ENCODE peak calls at places on chromosomes 4 and X, in eight cellular contexts. One of them, this sample, is unnamed.
A peak's percentile ranks its signal among the peaks of the same experiment; 100 is the strongest.

GRCh38 chrX:65696613-65697012 is 29.2 kb downstream of the MSN start:
- DNase-seq in choroid plexus epithelial cell: no peak
- DNase-seq in natural killer cell treated with Interleukin-12 subunit alpha and Interleukin-12 subunit beta and Interleukin-15 and Interleukin-18, amount 100 ng/mL, for 72 hours: no peak
- DNase-seq in AG08395: no peak
- DNase-seq in aorta: no peak
- DNase-seq in NAMALWA: peak; percentile 21
- DNase-seq in caudate nucleus: no peak
- DNase-seq in bronchial epithelial cell: no peak
- DNase-seq in this sample: no peak

GRCh38 chr4:89753601-89754066 is 83.3 kb downstream of the SNCA start:
- DNase-seq in NAMALWA: no peak
- DNase-seq in aorta: no peak
- DNase-seq in natural killer cell treated with Interleukin-12 subunit alpha and Interleukin-12 subunit beta and Interleukin-15 and Interleukin-18, amount 100 ng/mL, for 72 hours: no peak
- DNase-seq in bronchial epithelial cell: peak; percentile 99
- DNase-seq in AG08395: peak; percentile 70
- DNase-seq in caudate nucleus: no peak
- DNase-seq in choroid plexus epithelial cell: peak; percentile 99
- DNase-seq in this sample: peak; percentile 67

GRCh38 chrX:69388526-69388925 is 115.6 kb upstream of the NALF2 start:
- DNase-seq in NAMALWA: peak; percentile 1
- DNase-seq in choroid plexus epithelial cell: no peak
- DNase-seq in natural killer cell treated with Interleukin-12 subunit alpha and Interleukin-12 subunit beta and Interleukin-15 and Interleukin-18, amount 100 ng/mL, for 72 hours: no peak
- DNase-seq in bronchial epithelial cell: no peak
- DNase-seq in AG08395: no peak
- DNase-seq in aorta: no peak
- DNase-seq in caudate nucleus: no peak
- DNase-seq in this sample: no peak

GRCh38 chr4:19455196-19455595 is 796.5 kb upstream of the SLIT2 start:
- DNase-seq in caudate nucleus: no peak
- DNase-seq in bronchial epithelial cell: no peak
- DNase-seq in natural killer cell treated with Interleukin-12 subunit alpha and Interleukin-12 subunit beta and Interleukin-15 and Interleukin-18, amount 100 ng/mL, for 72 hours: no peak
- DNase-seq in aorta: no peak
- DNase-seq in NAMALWA: no peak
- DNase-seq in choroid plexus epithelial cell: no peak
- DNase-seq in AG08395: no peak
- DNase-seq in this sample: peak; percentile 72

GRCh38 chr4:153725070-153725810 is 34.6 kb downstream of the RNF175 start:
- DNase-seq in AG08395: no peak
- DNase-seq in bronchial epithelial cell: no peak
- DNase-seq in choroid plexus epithelial cell: no peak
- DNase-seq in caudate nucleus: no peak
- DNase-seq in aorta: no peak
- DNase-seq in natural killer cell treated with Interleukin-12 subunit alpha and Interleukin-12 subunit beta and Interleukin-15 and Interleukin-18, amount 100 ng/mL, for 72 hours: no peak
- DNase-seq in NAMALWA: no peak
- DNase-seq in this sample: no peak

GRCh38 chr4:8869879-8870646 is 1.6 kb downstream of the HMX1 start:
- DNase-seq in NAMALWA: no peak
- DNase-seq in choroid plexus epithelial cell: no peak
- DNase-seq in bronchial epithelial cell: no peak
- DNase-seq in AG08395: no peak
- DNase-seq in natural killer cell treated with Interleukin-12 subunit alpha and Interleukin-12 subunit beta and Interleukin-15 and Interleukin-18, amount 100 ng/mL, for 72 hours: no peak
- DNase-seq in aorta: no peak
- DNase-seq in caudate nucleus: no peak
- DNase-seq in this sample: no peak

GRCh38 chr4:98260047-98260578 is 1.1 kb upstream of the RAP1GDS1 start:
- DNase-seq in choroid plexus epithelial cell: peak; percentile 42
- DNase-seq in NAMALWA: peak; percentile 29
- DNase-seq in AG08395: peak; percentile 20
- DNase-seq in bronchial epithelial cell: peak; percentile 22
- DNase-seq in natural killer cell treated with Interleukin-12 subunit alpha and Interleukin-12 subunit beta and Interleukin-15 and Interleukin-18, amount 100 ng/mL, for 72 hours: no peak
- DNase-seq in aorta: peak; percentile 81
- DNase-seq in caudate nucleus: peak; percentile 57
- DNase-seq in this sample: peak; percentile 19

GRCh38 chr4:93183589-93183988 is 645.0 kb upstream of the ATOH1 start:
- DNase-seq in natural killer cell treated with Interleukin-12 subunit alpha and Interleukin-12 subunit beta and Interleukin-15 and Interleukin-18, amount 100 ng/mL, for 72 hours: no peak
- DNase-seq in NAMALWA: no peak
- DNase-seq in bronchial epithelial cell: peak; percentile 81
- DNase-seq in aorta: no peak
- DNase-seq in AG08395: no peak
- DNase-seq in caudate nucleus: no peak
- DNase-seq in choroid plexus epithelial cell: peak; percentile 5
- DNase-seq in this sample: peak; percentile 18

GRCh38 chrX:150766351-150767044 is 73.3 kb downstream of the MTMR1 start:
- DNase-seq in natural killer cell treated with Interleukin-12 subunit alpha and Interleukin-12 subunit beta and Interleukin-15 and Interleukin-18, amount 100 ng/mL, for 72 hours: no peak
- DNase-seq in aorta: no peak
- DNase-seq in bronchial epithelial cell: no peak
- DNase-seq in NAMALWA: peak; percentile 13
- DNase-seq in caudate nucleus: no peak
- DNase-seq in choroid plexus epithelial cell: no peak
- DNase-seq in AG08395: no peak
- DNase-seq in this sample: no peak

GRCh38 chrX:10620121-10620699 is at the start of gene MID1:
- DNase-seq in bronchial epithelial cell: peak; percentile 60
- DNase-seq in choroid plexus epithelial cell: peak; percentile 87
- DNase-seq in caudate nucleus: peak; percentile 46
- DNase-seq in NAMALWA: no peak
- DNase-seq in AG08395: peak; percentile 73
- DNase-seq in natural killer cell treated with Interleukin-12 subunit alpha and Interleukin-12 subunit beta and Interleukin-15 and Interleukin-18, amount 100 ng/mL, for 72 hours: no peak
- DNase-seq in aorta: peak; percentile 83
- DNase-seq in this sample: peak; percentile 83

GRCh38 chr4:17558941-17559708 is 17.9 kb upstream of the LAP3 start:
- DNase-seq in aorta: no peak
- DNase-seq in NAMALWA: no peak
- DNase-seq in bronchial epithelial cell: no peak
- DNase-seq in choroid plexus epithelial cell: no peak
- DNase-seq in natural killer cell treated with Interleukin-12 subunit alpha and Interleukin-12 subunit beta and Interleukin-15 and Interleukin-18, amount 100 ng/mL, for 72 hours: no peak
- DNase-seq in caudate nucleus: no peak
- DNase-seq in AG08395: no peak
- DNase-seq in this sample: no peak

GRCh38 chr4:8762356-8762755 is 109.3 kb downstream of the HMX1 start:
- DNase-seq in caudate nucleus: no peak
- DNase-seq in choroid plexus epithelial cell: no peak
- DNase-seq in aorta: peak; percentile 68
- DNase-seq in AG08395: no peak
- DNase-seq in natural killer cell treated with Interleukin-12 subunit alpha and Interleukin-12 subunit beta and Interleukin-15 and Interleukin-18, amount 100 ng/mL, for 72 hours: peak; percentile 49
- DNase-seq in bronchial epithelial cell: no peak
- DNase-seq in NAMALWA: no peak
- DNase-seq in this sample: no peak

GRCh38 chr4:147312376-147313046 is 168.4 kb upstream of the EDNRA start:
- DNase-seq in NAMALWA: no peak
- DNase-seq in caudate nucleus: no peak
- DNase-seq in bronchial epithelial cell: peak; percentile 53
- DNase-seq in choroid plexus epithelial cell: peak; percentile 75
- DNase-seq in AG08395: no peak
- DNase-seq in aorta: no peak
- DNase-seq in natural killer cell treated with Interleukin-12 subunit alpha and Interleukin-12 subunit beta and Interleukin-15 and Interleukin-18, amount 100 ng/mL, for 72 hours: no peak
- DNase-seq in this sample: peak; percentile 35

GRCh38 chrX:42715689-42716022 is 62.3 kb downstream of the PPP1R2C start:
- DNase-seq in aorta: no peak
- DNase-seq in NAMALWA: no peak
- DNase-seq in natural killer cell treated with Interleukin-12 subunit alpha and Interleukin-12 subunit beta and Interleukin-15 and Interleukin-18, amount 100 ng/mL, for 72 hours: no peak
- DNase-seq in AG08395: no peak
- DNase-seq in choroid plexus epithelial cell: no peak
- DNase-seq in bronchial epithelial cell: no peak
- DNase-seq in caudate nucleus: no peak
- DNase-seq in this sample: no peak

GRCh38 chr4:1213336-1213995 is 35.5 kb downstream of the CTBP1 start:
- DNase-seq in AG08395: no peak
- DNase-seq in caudate nucleus: no peak
- DNase-seq in natural killer cell treated with Interleukin-12 subunit alpha and Interleukin-12 subunit beta and Interleukin-15 and Interleukin-18, amount 100 ng/mL, for 72 hours: no peak
- DNase-seq in aorta: no peak
- DNase-seq in bronchial epithelial cell: no peak
- DNase-seq in choroid plexus epithelial cell: no peak
- DNase-seq in NAMALWA: no peak
- DNase-seq in this sample: no peak

GRCh38 chr4:1208970-1209704 is 36.8 kb upstream of the SPON2 start:
- DNase-seq in choroid plexus epithelial cell: peak; percentile 65
- DNase-seq in AG08395: no peak
- DNase-seq in NAMALWA: no peak
- DNase-seq in natural killer cell treated with Interleukin-12 subunit alpha and Interleukin-12 subunit beta and Interleukin-15 and Interleukin-18, amount 100 ng/mL, for 72 hours: peak; percentile 35
- DNase-seq in caudate nucleus: no peak
- DNase-seq in aorta: peak; percentile 76
- DNase-seq in bronchial epithelial cell: no peak
- DNase-seq in this sample: no peak

GRCh38 chrX:17520206-17520605 is 145.2 kb downstream of the NHS start:
- DNase-seq in aorta: no peak
- DNase-seq in choroid plexus epithelial cell: no peak
- DNase-seq in AG08395: peak; percentile 16
- DNase-seq in caudate nucleus: no peak
- DNase-seq in bronchial epithelial cell: no peak
- DNase-seq in NAMALWA: no peak
- DNase-seq in natural killer cell treated with Interleukin-12 subunit alpha and Interleukin-12 subunit beta and Interleukin-15 and Interleukin-18, amount 100 ng/mL, for 72 hours: no peak
- DNase-seq in this sample: no peak

GRCh38 chr4:16764622-16765021 is 133.8 kb downstream of the LDB2 start:
- DNase-seq in caudate nucleus: no peak
- DNase-seq in bronchial epithelial cell: no peak
- DNase-seq in aorta: no peak
- DNase-seq in natural killer cell treated with Interleukin-12 subunit alpha and Interleukin-12 subunit beta and Interleukin-15 and Interleukin-18, amount 100 ng/mL, for 72 hours: no peak
- DNase-seq in NAMALWA: no peak
- DNase-seq in choroid plexus epithelial cell: peak; percentile 66
- DNase-seq in AG08395: no peak
- DNase-seq in this sample: peak; percentile 19

GRCh38 chr4:183362916-183363542 is 40.8 kb upstream of the CLDN24 start:
- DNase-seq in choroid plexus epithelial cell: peak; percentile 54
- DNase-seq in AG08395: no peak
- DNase-seq in natural killer cell treated with Interleukin-12 subunit alpha and Interleukin-12 subunit beta and Interleukin-15 and Interleukin-18, amount 100 ng/mL, for 72 hours: peak; percentile 44
- DNase-seq in caudate nucleus: no peak
- DNase-seq in NAMALWA: no peak
- DNase-seq in bronchial epithelial cell: peak; percentile 56
- DNase-seq in aorta: no peak
- DNase-seq in this sample: no peak

GRCh38 chr4:128812360-128812958 is 3.0 kb downstream of the JADE1 start:
- DNase-seq in aorta: no peak
- DNase-seq in choroid plexus epithelial cell: peak; percentile 83
- DNase-seq in natural killer cell treated with Interleukin-12 subunit alpha and Interleukin-12 subunit beta and Interleukin-15 and Interleukin-18, amount 100 ng/mL, for 72 hours: peak; percentile 64
- DNase-seq in NAMALWA: peak; percentile 74
- DNase-seq in AG08395: peak; percentile 60
- DNase-seq in caudate nucleus: peak; percentile 57
- DNase-seq in bronchial epithelial cell: peak; percentile 58
- DNase-seq in this sample: peak; percentile 52

GRCh38 chr4:2686379-2687265 is 69.5 kb downstream of the TNIP2 start:
- DNase-seq in caudate nucleus: no peak
- DNase-seq in aorta: peak; percentile 40
- DNase-seq in choroid plexus epithelial cell: peak; percentile 25
- DNase-seq in natural killer cell treated with Interleukin-12 subunit alpha and Interleukin-12 subunit beta and Interleukin-15 and Interleukin-18, amount 100 ng/mL, for 72 hours: no peak
- DNase-seq in bronchial epithelial cell: peak; percentile 78
- DNase-seq in AG08395: no peak
- DNase-seq in NAMALWA: no peak
- DNase-seq in this sample: no peak

GRCh38 chrX:48472851-48473717 is 2.9 kb upstream of the FTSJ1 start:
- DNase-seq in AG08395: no peak
- DNase-seq in NAMALWA: no peak
- DNase-seq in caudate nucleus: no peak
- DNase-seq in natural killer cell treated with Interleukin-12 subunit alpha and Interleukin-12 subunit beta and Interleukin-15 and Interleukin-18, amount 100 ng/mL, for 72 hours: no peak
- DNase-seq in choroid plexus epithelial cell: peak; percentile 23
- DNase-seq in aorta: no peak
- DNase-seq in bronchial epithelial cell: no peak
- DNase-seq in this sample: no peak

GRCh38 chrX:138294951-138295350 is 416.6 kb downstream of the FGF13 start:
- DNase-seq in bronchial epithelial cell: no peak
- DNase-seq in aorta: no peak
- DNase-seq in caudate nucleus: no peak
- DNase-seq in choroid plexus epithelial cell: no peak
- DNase-seq in NAMALWA: no peak
- DNase-seq in AG08395: no peak
- DNase-seq in natural killer cell treated with Interleukin-12 subunit alpha and Interleukin-12 subunit beta and Interleukin-15 and Interleukin-18, amount 100 ng/mL, for 72 hours: no peak
- DNase-seq in this sample: no peak

GRCh38 chr4:122584517-122584916 is 36.3 kb downstream of the IL21 start:
- DNase-seq in bronchial epithelial cell: peak; percentile 71
- DNase-seq in choroid plexus epithelial cell: peak; percentile 83
- DNase-seq in natural killer cell treated with Interleukin-12 subunit alpha and Interleukin-12 subunit beta and Interleukin-15 and Interleukin-18, amount 100 ng/mL, for 72 hours: no peak
- DNase-seq in NAMALWA: no peak
- DNase-seq in aorta: no peak
- DNase-seq in caudate nucleus: peak; percentile 15
- DNase-seq in AG08395: peak; percentile 82
- DNase-seq in this sample: peak; percentile 64

GRCh38 chrX:38561951-38562719 is 793 bp downstream of the TSPAN7 start:
- DNase-seq in NAMALWA: no peak
- DNase-seq in natural killer cell treated with Interleukin-12 subunit alpha and Interleukin-12 subunit beta and Interleukin-15 and Interleukin-18, amount 100 ng/mL, for 72 hours: no peak
- DNase-seq in AG08395: no peak
- DNase-seq in choroid plexus epithelial cell: no peak
- DNase-seq in caudate nucleus: peak; percentile 24
- DNase-seq in bronchial epithelial cell: no peak
- DNase-seq in aorta: peak; percentile 69
- DNase-seq in this sample: no peak

GRCh38 chr4:119210760-119211159 is 1.8 kb upstream of the USP53 start:
- DNase-seq in aorta: no peak
- DNase-seq in NAMALWA: no peak
- DNase-seq in bronchial epithelial cell: peak; percentile 77
- DNase-seq in natural killer cell treated with Interleukin-12 subunit alpha and Interleukin-12 subunit beta and Interleukin-15 and Interleukin-18, amount 100 ng/mL, for 72 hours: no peak
- DNase-seq in choroid plexus epithelial cell: peak; percentile 72
- DNase-seq in AG08395: no peak
- DNase-seq in caudate nucleus: no peak
- DNase-seq in this sample: no peak

GRCh38 chr4:125388653-125389052 is 73.9 kb downstream of the FAT4 start:
- DNase-seq in choroid plexus epithelial cell: peak; percentile 86
- DNase-seq in NAMALWA: no peak
- DNase-seq in caudate nucleus: no peak
- DNase-seq in bronchial epithelial cell: peak; percentile 65
- DNase-seq in AG08395: peak; percentile 18
- DNase-seq in aorta: no peak
- DNase-seq in natural killer cell treated with Interleukin-12 subunit alpha and Interleukin-12 subunit beta and Interleukin-15 and Interleukin-18, amount 100 ng/mL, for 72 hours: no peak
- DNase-seq in this sample: peak; percentile 28

GRCh38 chrX:116009871-116010710 is 160.5 kb upstream of the AGTR2 start:
- DNase-seq in aorta: no peak
- DNase-seq in choroid plexus epithelial cell: no peak
- DNase-seq in NAMALWA: peak; percentile 83
- DNase-seq in AG08395: no peak
- DNase-seq in bronchial epithelial cell: no peak
- DNase-seq in caudate nucleus: no peak
- DNase-seq in natural killer cell treated with Interleukin-12 subunit alpha and Interleukin-12 subunit beta and Interleukin-15 and Interleukin-18, amount 100 ng/mL, for 72 hours: no peak
- DNase-seq in this sample: no peak

GRCh38 chrX:19683817-19684216 is 168.5 kb upstream of the MAP3K15 start:
- DNase-seq in aorta: no peak
- DNase-seq in choroid plexus epithelial cell: no peak
- DNase-seq in AG08395: no peak
- DNase-seq in bronchial epithelial cell: no peak
- DNase-seq in NAMALWA: no peak
- DNase-seq in caudate nucleus: no peak
- DNase-seq in natural killer cell treated with Interleukin-12 subunit alpha and Interleukin-12 subunit beta and Interleukin-15 and Interleukin-18, amount 100 ng/mL, for 72 hours: no peak
- DNase-seq in this sample: no peak

GRCh38 chr4:179803857-179804256 is 2361.6 kb upstream of the AGA start:
- DNase-seq in choroid plexus epithelial cell: no peak
- DNase-seq in NAMALWA: no peak
- DNase-seq in bronchial epithelial cell: no peak
- DNase-seq in natural killer cell treated with Interleukin-12 subunit alpha and Interleukin-12 subunit beta and Interleukin-15 and Interleukin-18, amount 100 ng/mL, for 72 hours: no peak
- DNase-seq in AG08395: no peak
- DNase-seq in caudate nucleus: no peak
- DNase-seq in aorta: no peak
- DNase-seq in this sample: peak; percentile 28

GRCh38 chrX:24259544-24260240 is 54.2 kb downstream of the SUPT20HL2 start:
- DNase-seq in NAMALWA: peak; percentile 63
- DNase-seq in natural killer cell treated with Interleukin-12 subunit alpha and Interleukin-12 subunit beta and Interleukin-15 and Interleukin-18, amount 100 ng/mL, for 72 hours: no peak
- DNase-seq in caudate nucleus: no peak
- DNase-seq in aorta: no peak
- DNase-seq in choroid plexus epithelial cell: peak; percentile 87
- DNase-seq in AG08395: peak; percentile 66
- DNase-seq in bronchial epithelial cell: peak; percentile 67
- DNase-seq in this sample: peak; percentile 67

GRCh38 chr4:111960241-111960667 is 185.0 kb upstream of the FAM241A start:
- DNase-seq in AG08395: peak; percentile 65
- DNase-seq in bronchial epithelial cell: peak; percentile 31
- DNase-seq in NAMALWA: no peak
- DNase-seq in natural killer cell treated with Interleukin-12 subunit alpha and Interleukin-12 subunit beta and Interleukin-15 and Interleukin-18, amount 100 ng/mL, for 72 hours: no peak
- DNase-seq in choroid plexus epithelial cell: peak; percentile 16
- DNase-seq in caudate nucleus: no peak
- DNase-seq in aorta: no peak
- DNase-seq in this sample: peak; percentile 44

GRCh38 chrX:154779261-154779660 is 16.6 kb downstream of the DKC1 start:
- DNase-seq in natural killer cell treated with Interleukin-12 subunit alpha and Interleukin-12 subunit beta and Interleukin-15 and Interleukin-18, amount 100 ng/mL, for 72 hours: no peak
- DNase-seq in AG08395: peak; percentile 52
- DNase-seq in choroid plexus epithelial cell: peak; percentile 53
- DNase-seq in NAMALWA: no peak
- DNase-seq in bronchial epithelial cell: peak; percentile 7
- DNase-seq in aorta: no peak
- DNase-seq in caudate nucleus: no peak
- DNase-seq in this sample: peak; percentile 12

GRCh38 chr4:41880840-41881831 is 54.1 kb upstream of the TMEM33 start:
- DNase-seq in AG08395: peak; percentile 16
- DNase-seq in choroid plexus epithelial cell: no peak
- DNase-seq in bronchial epithelial cell: no peak
- DNase-seq in NAMALWA: no peak
- DNase-seq in natural killer cell treated with Interleukin-12 subunit alpha and Interleukin-12 subunit beta and Interleukin-15 and Interleukin-18, amount 100 ng/mL, for 72 hours: no peak
- DNase-seq in aorta: no peak
- DNase-seq in caudate nucleus: no peak
- DNase-seq in this sample: no peak

This sample was measured in PC-3.